ENCODE peak calls at places on chromosomes 6 and 20, in eight cellular contexts. One of them, this sample, is unnamed.

GRCh38 chr6:16069222-16069621 is 59.7 kb upstream of the MYLIP start:
- DNase-seq in T-helper 1 cell: no peak
- DNase-seq in stimulated activated CD4-positive, alpha-beta T cell treated with anti-CD3 and anti-CD28 coated beads, Interleukin-1b, Interleukin-23, amount 100 ng/mL, for 1 hour: no peak
- DNase-seq in ovary: no peak
- DNase-seq in glutamatergic neuron: no peak
- DNase-seq in AG08396: no peak
- DNase-seq in RKO: no peak
- DNase-seq in stromal cell of bone marrow: no peak
- DNase-seq in this sample: no peak

GRCh38 chr20:1434571-1435336 is 31.9 kb downstream of the NSFL1C start:
- DNase-seq in glutamatergic neuron: no peak
- DNase-seq in stimulated activated CD4-positive, alpha-beta T cell treated with anti-CD3 and anti-CD28 coated beads, Interleukin-1b, Interleukin-23, amount 100 ng/mL, for 1 hour: peak; percentile 7
- DNase-seq in AG08396: peak; percentile 52
- DNase-seq in stromal cell of bone marrow: peak; percentile 87
- DNase-seq in RKO: peak; percentile 41
- DNase-seq in ovary: no peak
- DNase-seq in T-helper 1 cell: peak; percentile 37
- DNase-seq in this sample: no peak

GRCh38 chr20:29298759-29299613 is 1958.5 kb upstream of the DEFB115 start:
- DNase-seq in T-helper 1 cell: no peak
- DNase-seq in ovary: no peak
- DNase-seq in RKO: no peak
- DNase-seq in stimulated activated CD4-positive, alpha-beta T cell treated with anti-CD3 and anti-CD28 coated beads, Interleukin-1b, Interleukin-23, amount 100 ng/mL, for 1 hour: no peak
- DNase-seq in stromal cell of bone marrow: no peak
- DNase-seq in glutamatergic neuron: no peak
- DNase-seq in AG08396: no peak
- DNase-seq in this sample: no peak

GRCh38 chr6:77837034-77837784 is 184.4 kb downstream of the MEI4 start:
- DNase-seq in T-helper 1 cell: no peak
- DNase-seq in AG08396: no peak
- DNase-seq in glutamatergic neuron: no peak
- DNase-seq in RKO: no peak
- DNase-seq in stromal cell of bone marrow: no peak
- DNase-seq in stimulated activated CD4-positive, alpha-beta T cell treated with anti-CD3 and anti-CD28 coated beads, Interleukin-1b, Interleukin-23, amount 100 ng/mL, for 1 hour: no peak
- DNase-seq in ovary: no peak
- DNase-seq in this sample: no peak

GRCh38 chr20:21391495-21392298 is 5.6 kb downstream of the NKX2-4 start:
- DNase-seq in T-helper 1 cell: no peak
- DNase-seq in stromal cell of bone marrow: no peak
- DNase-seq in AG08396: no peak
- DNase-seq in glutamatergic neuron: peak; percentile 43
- DNase-seq in RKO: no peak
- DNase-seq in stimulated activated CD4-positive, alpha-beta T cell treated with anti-CD3 and anti-CD28 coated beads, Interleukin-1b, Interleukin-23, amount 100 ng/mL, for 1 hour: no peak
- DNase-seq in ovary: no peak
- DNase-seq in this sample: no peak

GRCh38 chr6:143301204-143301603 is 149.3 kb downstream of the ADAT2 start:
- DNase-seq in stromal cell of bone marrow: no peak
- DNase-seq in AG08396: no peak
- DNase-seq in T-helper 1 cell: no peak
- DNase-seq in RKO: no peak
- DNase-seq in stimulated activated CD4-positive, alpha-beta T cell treated with anti-CD3 and anti-CD28 coated beads, Interleukin-1b, Interleukin-23, amount 100 ng/mL, for 1 hour: no peak
- DNase-seq in glutamatergic neuron: no peak
- DNase-seq in ovary: no peak
- DNase-seq in this sample: no peak

GRCh38 chr20:59731371-59731770 is 127.0 kb downstream of the PHACTR3 start:
- DNase-seq in T-helper 1 cell: no peak
- DNase-seq in RKO: no peak
- DNase-seq in ovary: no peak
- DNase-seq in stromal cell of bone marrow: no peak
- DNase-seq in AG08396: no peak
- DNase-seq in glutamatergic neuron: no peak
- DNase-seq in stimulated activated CD4-positive, alpha-beta T cell treated with anti-CD3 and anti-CD28 coated beads, Interleukin-1b, Interleukin-23, amount 100 ng/mL, for 1 hour: no peak
- DNase-seq in this sample: no peak

GRCh38 chr6:12472601-12473038 is 182.5 kb downstream of the EDN1 start:
- DNase-seq in ovary: peak; percentile 19
- DNase-seq in AG08396: peak; percentile 23
- DNase-seq in stromal cell of bone marrow: peak; percentile 67
- DNase-seq in glutamatergic neuron: no peak
- DNase-seq in RKO: peak; percentile 12
- DNase-seq in T-helper 1 cell: no peak
- DNase-seq in stimulated activated CD4-positive, alpha-beta T cell treated with anti-CD3 and anti-CD28 coated beads, Interleukin-1b, Interleukin-23, amount 100 ng/mL, for 1 hour: no peak
- DNase-seq in this sample: no peak

GRCh38 chr6:52346503-52346902 is 15.4 kb upstream of the PAQR8 start:
- DNase-seq in T-helper 1 cell: no peak
- DNase-seq in stromal cell of bone marrow: no peak
- DNase-seq in glutamatergic neuron: no peak
- DNase-seq in ovary: no peak
- DNase-seq in RKO: no peak
- DNase-seq in stimulated activated CD4-positive, alpha-beta T cell treated with anti-CD3 and anti-CD28 coated beads, Interleukin-1b, Interleukin-23, amount 100 ng/mL, for 1 hour: no peak
- DNase-seq in AG08396: no peak
- DNase-seq in this sample: no peak

GRCh38 chr20:33443006-33443511 is 504 bp downstream of the SNTA1 start:
- DNase-seq in RKO: no peak
- DNase-seq in AG08396: no peak
- DNase-seq in ovary: peak; percentile 71
- DNase-seq in stromal cell of bone marrow: no peak
- DNase-seq in T-helper 1 cell: no peak
- DNase-seq in stimulated activated CD4-positive, alpha-beta T cell treated with anti-CD3 and anti-CD28 coated beads, Interleukin-1b, Interleukin-23, amount 100 ng/mL, for 1 hour: no peak
- DNase-seq in glutamatergic neuron: no peak
- DNase-seq in this sample: no peak

GRCh38 chr6:3162067-3162497 is 4.7 kb upstream of the TUBB2A start:
- DNase-seq in T-helper 1 cell: no peak
- DNase-seq in ovary: no peak
- DNase-seq in stimulated activated CD4-positive, alpha-beta T cell treated with anti-CD3 and anti-CD28 coated beads, Interleukin-1b, Interleukin-23, amount 100 ng/mL, for 1 hour: no peak
- DNase-seq in glutamatergic neuron: no peak
- DNase-seq in AG08396: no peak
- DNase-seq in RKO: peak; percentile 90
- DNase-seq in stromal cell of bone marrow: no peak
- DNase-seq in this sample: no peak

This sample was measured in WERI-Rb-1.